ENCODE peak calls at places on chromosomes 13 and 19, in eight cellular contexts. One of them, this sample, is unnamed.

GRCh38 chr13:61414686-61415664 is 674 bp downstream of the PCDH20 start:
- DNase-seq in activated CD4-positive, alpha-beta T cell treated with anti-CD3 and anti-CD28 coated beads, Interleukin-2, amount 50 U/mL, for 4 hours: no peak
- DNase-seq in trophoblast cell: no peak
- DNase-seq in stimulated activated naive CD4-positive, alpha-beta T cell treated with Interleukin-2 at 50 U/mL for 16 hours: no peak
- DNase-seq in CD4-positive, CD25-positive, alpha-beta regulatory T cell: no peak
- DNase-seq in uterus: peak; percentile 21
- DNase-seq in AG04450: no peak
- DNase-seq in activated T-cell treated with anti-CD3 and anti-CD28 coated beads, Interleukin-2, amount 50 U/mL, for 1 hour: no peak
- DNase-seq in this sample: peak; percentile 86

GRCh38 chr19:49340069-49340864 is 5.1 kb downstream of the CD37 start:
- DNase-seq in activated CD4-positive, alpha-beta T cell treated with anti-CD3 and anti-CD28 coated beads, Interleukin-2, amount 50 U/mL, for 4 hours: no peak
- DNase-seq in trophoblast cell: peak; percentile 18
- DNase-seq in stimulated activated naive CD4-positive, alpha-beta T cell treated with Interleukin-2 at 50 U/mL for 16 hours: no peak
- DNase-seq in CD4-positive, CD25-positive, alpha-beta regulatory T cell: no peak
- DNase-seq in uterus: peak; percentile 74
- DNase-seq in AG04450: no peak
- DNase-seq in activated T-cell treated with anti-CD3 and anti-CD28 coated beads, Interleukin-2, amount 50 U/mL, for 1 hour: no peak
- DNase-seq in this sample: peak; percentile 83

GRCh38 chr13:95956589-95957148 is 96.5 kb downstream of the UGGT2 start:
- DNase-seq in activated CD4-positive, alpha-beta T cell treated with anti-CD3 and anti-CD28 coated beads, Interleukin-2, amount 50 U/mL, for 4 hours: no peak
- DNase-seq in trophoblast cell: no peak
- DNase-seq in stimulated activated naive CD4-positive, alpha-beta T cell treated with Interleukin-2 at 50 U/mL for 16 hours: no peak
- DNase-seq in CD4-positive, CD25-positive, alpha-beta regulatory T cell: no peak
- DNase-seq in uterus: no peak
- DNase-seq in AG04450: no peak
- DNase-seq in activated T-cell treated with anti-CD3 and anti-CD28 coated beads, Interleukin-2, amount 50 U/mL, for 1 hour: no peak
- DNase-seq in this sample: no peak

GRCh38 chr13:49549289-49549688 is 36.1 kb downstream of the RCBTB1 start:
- DNase-seq in activated CD4-positive, alpha-beta T cell treated with anti-CD3 and anti-CD28 coated beads, Interleukin-2, amount 50 U/mL, for 4 hours: no peak
- DNase-seq in trophoblast cell: no peak
- DNase-seq in stimulated activated naive CD4-positive, alpha-beta T cell treated with Interleukin-2 at 50 U/mL for 16 hours: no peak
- DNase-seq in CD4-positive, CD25-positive, alpha-beta regulatory T cell: no peak
- DNase-seq in uterus: no peak
- DNase-seq in AG04450: no peak
- DNase-seq in activated T-cell treated with anti-CD3 and anti-CD28 coated beads, Interleukin-2, amount 50 U/mL, for 1 hour: no peak
- DNase-seq in this sample: no peak

GRCh38 chr13:74243637-74244526 is 109.7 kb upstream of the KLF12 start:
- DNase-seq in activated CD4-positive, alpha-beta T cell treated with anti-CD3 and anti-CD28 coated beads, Interleukin-2, amount 50 U/mL, for 4 hours: no peak
- DNase-seq in trophoblast cell: no peak
- DNase-seq in stimulated activated naive CD4-positive, alpha-beta T cell treated with Interleukin-2 at 50 U/mL for 16 hours: no peak
- DNase-seq in CD4-positive, CD25-positive, alpha-beta regulatory T cell: peak; percentile 71
- DNase-seq in uterus: no peak
- DNase-seq in AG04450: no peak
- DNase-seq in activated T-cell treated with anti-CD3 and anti-CD28 coated beads, Interleukin-2, amount 50 U/mL, for 1 hour: no peak
- DNase-seq in this sample: no peak

GRCh38 chr13:101751488-101751887 is 299.0 kb downstream of the ITGBL1 start:
- DNase-seq in activated CD4-positive, alpha-beta T cell treated with anti-CD3 and anti-CD28 coated beads, Interleukin-2, amount 50 U/mL, for 4 hours: no peak
- DNase-seq in trophoblast cell: peak; percentile 93
- DNase-seq in stimulated activated naive CD4-positive, alpha-beta T cell treated with Interleukin-2 at 50 U/mL for 16 hours: no peak
- DNase-seq in CD4-positive, CD25-positive, alpha-beta regulatory T cell: no peak
- DNase-seq in uterus: no peak
- DNase-seq in AG04450: peak; percentile 32
- DNase-seq in activated T-cell treated with anti-CD3 and anti-CD28 coated beads, Interleukin-2, amount 50 U/mL, for 1 hour: no peak
- DNase-seq in this sample: no peak

GRCh38 chr19:35931161-35931873 is 4.9 kb upstream of the LRFN3 start:
- DNase-seq in activated CD4-positive, alpha-beta T cell treated with anti-CD3 and anti-CD28 coated beads, Interleukin-2, amount 50 U/mL, for 4 hours: peak; percentile 98
- DNase-seq in trophoblast cell: peak; percentile 100
- DNase-seq in stimulated activated naive CD4-positive, alpha-beta T cell treated with Interleukin-2 at 50 U/mL for 16 hours: peak; percentile 99
- DNase-seq in CD4-positive, CD25-positive, alpha-beta regulatory T cell: peak; percentile 100
- DNase-seq in uterus: peak; percentile 99
- DNase-seq in AG04450: peak; percentile 99
- DNase-seq in activated T-cell treated with anti-CD3 and anti-CD28 coated beads, Interleukin-2, amount 50 U/mL, for 1 hour: peak; percentile 99
- DNase-seq in this sample: peak; percentile 100

GRCh38 chr19:6663236-6664187 is 6.4 kb downstream of the TNFSF14 start:
- DNase-seq in activated CD4-positive, alpha-beta T cell treated with anti-CD3 and anti-CD28 coated beads, Interleukin-2, amount 50 U/mL, for 4 hours: no peak
- DNase-seq in trophoblast cell: peak; percentile 43
- DNase-seq in stimulated activated naive CD4-positive, alpha-beta T cell treated with Interleukin-2 at 50 U/mL for 16 hours: peak; percentile 58
- DNase-seq in CD4-positive, CD25-positive, alpha-beta regulatory T cell: no peak
- DNase-seq in uterus: no peak
- DNase-seq in AG04450: no peak
- DNase-seq in activated T-cell treated with anti-CD3 and anti-CD28 coated beads, Interleukin-2, amount 50 U/mL, for 1 hour: no peak
- DNase-seq in this sample: no peak

GRCh38 chr19:38616265-38616664 is 1.5 kb downstream of the MAP4K1 start:
- DNase-seq in activated CD4-positive, alpha-beta T cell treated with anti-CD3 and anti-CD28 coated beads, Interleukin-2, amount 50 U/mL, for 4 hours: no peak
- DNase-seq in trophoblast cell: no peak
- DNase-seq in stimulated activated naive CD4-positive, alpha-beta T cell treated with Interleukin-2 at 50 U/mL for 16 hours: no peak
- DNase-seq in CD4-positive, CD25-positive, alpha-beta regulatory T cell: no peak
- DNase-seq in uterus: no peak
- DNase-seq in AG04450: no peak
- DNase-seq in activated T-cell treated with anti-CD3 and anti-CD28 coated beads, Interleukin-2, amount 50 U/mL, for 1 hour: no peak
- DNase-seq in this sample: no peak

GRCh38 chr13:75963318-75963717 is 327.2 kb downstream of the LMO7 start:
- DNase-seq in activated CD4-positive, alpha-beta T cell treated with anti-CD3 and anti-CD28 coated beads, Interleukin-2, amount 50 U/mL, for 4 hours: no peak
- DNase-seq in trophoblast cell: peak; percentile 16
- DNase-seq in stimulated activated naive CD4-positive, alpha-beta T cell treated with Interleukin-2 at 50 U/mL for 16 hours: no peak
- DNase-seq in CD4-positive, CD25-positive, alpha-beta regulatory T cell: no peak
- DNase-seq in uterus: no peak
- DNase-seq in AG04450: no peak
- DNase-seq in activated T-cell treated with anti-CD3 and anti-CD28 coated beads, Interleukin-2, amount 50 U/mL, for 1 hour: no peak
- DNase-seq in this sample: no peak

This sample was measured in left lung.